ENCODE peak calls at places on chromosome 12, in four cellular contexts. O is AG08395, G is adipocyte, I is left ventricle myocardium inferior. Y is an unnamed sample.

GRCh38 chr12:31369712-31370521 is 44.0 kb upstream of the SINHCAF start:
- DNase-seq in O (peak; percentile 50), G (peak; percentile 28), I (peak; percentile 19), Y (no peak)

GRCh38 chr12:89589753-89590152 is 63.9 kb upstream of the POC1B start:
- DNase-seq in O (no peak), G (no peak), I (no peak), Y (no peak)

GRCh38 chr12:65634626-65635331 is 189.5 kb upstream of the HMGA2 start:
- DNase-seq in O (no peak), G (peak; percentile 37), I (no peak), Y (no peak)

GRCh38 chr12:31444801-31445200 is 118.9 kb upstream of the SINHCAF start:
- DNase-seq in O (no peak), G (no peak), I (no peak), Y (no peak)

GRCh38 chr12:65189028-65189718 is 19.8 kb downstream of the LEMD3 start:
- DNase-seq in O (no peak), G (no peak), I (no peak), Y (no peak)

GRCh38 chr12:118402251-118402650 is 25.9 kb downstream of the SUDS3 start:
- DNase-seq in O (peak; percentile 88), G (peak; percentile 66), I (no peak), Y (no peak)

GRCh38 chr12:100716949-100717732 is 77.4 kb upstream of the ANO4 start:
- DNase-seq in O (peak; percentile 60), G (peak; percentile 67), I (no peak), Y (no peak)

GRCh38 chr12:130968611-130969010 is 14.9 kb downstream of the ADGRD1 start:
- DNase-seq in O (no peak), G (no peak), I (no peak), Y (no peak)

GRCh38 chr12:66014818-66015217 is 115.7 kb downstream of the LLPH start:
- DNase-seq in O (peak; percentile 51), G (peak; percentile 64), I (no peak), Y (no peak)

GRCh38 chr12:46187023-46187422 is 81.8 kb downstream of the SLC38A1 start:
- DNase-seq in O (peak; percentile 54), G (peak; percentile 74), I (peak; percentile 39), Y (no peak)

GRCh38 chr12:52789637-52790426 is 6.1 kb downstream of the KRT3 start:
- DNase-seq in O (no peak), G (no peak), I (no peak), Y (no peak)

GRCh38 chr12:67943295-67943892 is 45.9 kb upstream of the IFNG-AS1 start:
- DNase-seq in O (peak; percentile 78), G (peak; percentile 90), I (no peak), Y (peak; percentile 82)

GRCh38 chr12:54033106-54033979 is 493 bp downstream of the HOXC5 start:
- DNase-seq in O (no peak), G (no peak), I (no peak), Y (peak; percentile 38)

GRCh38 chr12:68454855-68455254 is 122.7 kb upstream of the MDM1 start:
- DNase-seq in O (no peak), G (no peak), I (no peak), Y (no peak)

GRCh38 chr12:118063567-118064391 is 2.8 kb upstream of the WSB2 start:
- DNase-seq in O (no peak), G (peak; percentile 37), I (no peak), Y (no peak)

GRCh38 chr12:96171905-96172304 is 22.3 kb upstream of the ELK3 start:
- DNase-seq in O (no peak), G (no peak), I (no peak), Y (no peak)

GRCh38 chr12:67512061-67512460 is 136.5 kb upstream of the DYRK2 start:
- DNase-seq in O (no peak), G (peak; percentile 32), I (no peak), Y (no peak)

GRCh38 chr12:132841151-132841550 is 12.5 kb upstream of the GOLGA3 start:
- DNase-seq in O (no peak), G (no peak), I (no peak), Y (no peak)

GRCh38 chr12:98440165-98440581 is 75.2 kb upstream of the TMPO start:
- DNase-seq in O (peak; percentile 94), G (peak; percentile 96), I (peak; percentile 63), Y (no peak)

GRCh38 chr12:45191239-45191638 is 24.7 kb upstream of the ANO6 start:
- DNase-seq in O (peak; percentile 38), G (peak; percentile 22), I (no peak), Y (no peak)

GRCh38 chr12:93536111-93536765 is 36.2 kb upstream of the SOCS2 start:
- DNase-seq in O (no peak), G (no peak), I (no peak), Y (no peak)